ENCODE peak calls at places on chromosomes 5 and 9, in six cellular contexts. J is mucosa of descending colon, N is pancreas, W is psoas muscle, A is GM06990, Y is mammary epithelial cell. R is an unnamed sample. For H3K36me3, the result is how much of the 10 kb centered on the place peaks cover.

GRCh38 chr5:136130581-136130980 is 2.1 kb upstream of the SMAD5 start:
- DNase-seq in Y (no peak), J (no peak), W (no peak), A (no peak), N (no peak), R (no peak)

GRCh38 chr5:148860599-148860998 is 34.2 kb downstream of the ADRB2 start:
- DNase-seq in Y (peak), J (no peak), N (no peak), A (no peak), W (no peak), R (no peak)

GRCh38 chr5:180639743-180640300 is 9.6 kb downstream of the FLT4 start:
- DNase-seq in J (no peak), N (peak), W (peak), A (no peak), Y (no peak), R (no peak)

GRCh38 chr5:116507051-116507537 is 67.5 kb downstream of the SEMA6A start:
- DNase-seq in N (no peak), Y (no peak), J (no peak), W (no peak), A (no peak), R (no peak)

GRCh38 chr5:1768283-1769000 is 31.2 kb downstream of the MRPL36 start:
- DNase-seq in J (no peak), W (no peak), N (no peak), Y (no peak), A (no peak), R (no peak)

GRCh38 chr9:61671276-61671973 is 481.6 kb downstream of the SPATA31A7 start:
- DNase-seq in A (no peak), W (no peak), Y (no peak), J (no peak), N (no peak), R (peak)

GRCh38 chr9:84123648-84124406 is 143.2 kb downstream of the RMI1 start:
- DNase-seq in N (no peak), Y (no peak), W (no peak), J (no peak), A (no peak), R (no peak)

GRCh38 chr5:87127426-87127825 is 140.3 kb upstream of the RASA1 start:
- DNase-seq in N (no peak), A (no peak), W (no peak), Y (peak), J (no peak), R (no peak)

GRCh38 chr5:169889572-169889971 is 90.7 kb downstream of the INSYN2B start:
- DNase-seq in J (no peak), Y (no peak), A (no peak), W (no peak), N (no peak), R (no peak)

GRCh38 chr9:136079211-136079915 is 15.7 kb downstream of the NACC2 start:
- DNase-seq in W (no peak), A (peak), J (no peak), N (no peak), Y (no peak), R (no peak)

GRCh38 chr9:78030553-78031270 is 899 bp downstream of the GNAQ start:
- DNase-seq in N (peak), J (peak), W (peak), A (peak), Y (peak), R (peak)

GRCh38 chr5:133926960-133927615 is 41.3 kb downstream of the C5orf15 start:
- DNase-seq in A (no peak), J (no peak), W (no peak), N (peak), Y (no peak), R (no peak)

GRCh38 chr9:33151007-33151557 is 16.1 kb downstream of the B4GALT1 start:
- DNase-seq in N (peak), Y (peak), A (no peak), W (no peak), J (peak), R (peak)

GRCh38 chr9:3699868-3700267 is 174.1 kb upstream of the RFX3 start:
- DNase-seq in W (no peak), N (no peak), Y (no peak), J (no peak), A (no peak), R (no peak)

GRCh38 chr5:67636091-67636490 is 439.5 kb upstream of the CD180 start:
- DNase-seq in A (no peak), W (peak), J (no peak), Y (no peak), N (no peak), R (no peak)

GRCh38 chr5:134552301-134552700 is 26.8 kb downstream of the JADE2 start:
- DNase-seq in N (peak), Y (peak), W (peak), J (no peak), A (no peak), R (peak)

GRCh38 chr9:122402403-122403268 is 31.8 kb downstream of the PTGS1 start:
- DNase-seq in W (no peak), J (no peak), N (no peak), Y (peak), A (no peak), R (peak)

GRCh38 chr9:130301483-130302286 is 36.1 kb downstream of the HMCN2 start:
- DNase-seq in N (no peak), W (peak), A (no peak), Y (no peak), J (peak), R (no peak)

GRCh38 chr9:5336683-5337082 is 3.0 kb downstream of the RLN1 start:
- DNase-seq in Y (no peak), A (no peak), N (no peak), W (no peak), J (no peak), R (no peak)

GRCh38 chr9:83186354-83186753 is 123.4 kb upstream of the RASEF start:
- DNase-seq in N (no peak), Y (no peak), W (no peak), J (no peak), A (no peak), R (no peak)

GRCh38 chr5:154418344-154418820 is 27.4 kb upstream of the SAP30L start:
- DNase-seq in W (no peak), A (no peak), N (peak), J (no peak), Y (no peak), R (peak)

GRCh38 chr9:126696091-126696763 is 82.5 kb downstream of the LMX1B start:
- DNase-seq in J (no peak), A (no peak), W (no peak), Y (no peak), N (no peak), R (no peak)

GRCh38 chr5:131068893-131069643 is 96.0 kb downstream of the HINT1 start:
- DNase-seq in N (no peak), J (peak), Y (no peak), W (no peak), A (peak), R (no peak)

GRCh38 chr9:120571443-120572257 is 8.3 kb downstream of the CDK5RAP2 start:
- DNase-seq in A (no peak), Y (no peak), J (no peak), W (peak), N (peak), R (peak)

GRCh38 chr9:120578614-120579013 is 1.4 kb downstream of the CDK5RAP2 start:
- DNase-seq in N (no peak), Y (no peak), A (no peak), W (no peak), J (no peak), R (no peak)

GRCh38 chr9:120570296-120570695 is 9.7 kb downstream of the CDK5RAP2 start:
- DNase-seq in N (no peak), J (no peak), W (no peak), Y (no peak), A (no peak), R (no peak)

GRCh38 chr9:120579139-120579749 is 723 bp downstream of the CDK5RAP2 start:
- DNase-seq in W (no peak), A (no peak), J (no peak), N (no peak), Y (peak), R (no peak)

GRCh38 chr9:120574473-120574872 is 5.5 kb downstream of the CDK5RAP2 start:
- DNase-seq in N (no peak), Y (no peak), J (no peak), W (no peak), A (no peak), R (no peak)
- H3K36me3 ChIP-seq in N (under half), Y (under half), J (under half), W (under half), A (under half), R (under half)

GRCh38 chr5:16574789-16575785 is 41.7 kb downstream of the RETREG1 start:
- DNase-seq in J (no peak), A (no peak), Y (peak), N (no peak), W (peak), R (no peak)
- H3K36me3 ChIP-seq in J (under half), A (under half), Y (under half), N (under half), W (under half), R (under half)

GRCh38 chr5:141564216-141564692 is 54.5 kb downstream of the DIAPH1 start:
- DNase-seq in Y (peak), J (peak), N (peak), A (peak), W (no peak), R (peak)
- H3K36me3 ChIP-seq in Y (under half), J (under half), N (under half), A (under half), W (under half), R (half or more)

GRCh38 chr5:10396552-10396951 is 43.1 kb downstream of the MARCHF6 start:
- DNase-seq in N (no peak), W (no peak), A (no peak), J (no peak), Y (no peak), R (no peak)

GRCh38 chr5:10387690-10388089 is 34.2 kb downstream of the MARCHF6 start:
- DNase-seq in Y (peak), J (no peak), A (no peak), W (no peak), N (no peak), R (no peak)

GRCh38 chr5:10393491-10393890 is 40.0 kb downstream of the MARCHF6 start:
- DNase-seq in J (no peak), Y (no peak), A (no peak), N (no peak), W (no peak), R (no peak)

DNA sequence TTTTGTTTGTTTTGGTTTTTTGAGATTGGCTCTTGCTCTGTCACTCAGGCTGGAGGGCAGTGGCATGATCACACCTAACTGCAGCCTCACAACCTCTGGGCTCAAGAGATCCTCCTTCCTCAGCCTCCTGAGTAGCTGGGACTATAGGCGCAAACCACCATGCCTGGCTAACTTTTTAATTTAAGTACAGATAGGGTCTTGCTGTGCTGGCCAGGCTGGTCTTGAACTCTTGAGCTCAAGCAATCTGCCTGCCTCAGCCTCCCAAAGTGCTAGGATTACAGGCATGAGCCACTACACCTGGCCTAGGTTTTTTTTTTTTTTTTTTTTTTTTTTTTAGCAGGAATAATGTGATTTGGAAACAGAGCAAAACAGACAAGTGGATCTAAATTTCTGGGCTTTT is 37.6 kb downstream of the MARCHF6 start:
- DNase-seq in A (no peak), W (no peak), Y (no peak), N (no peak), J (no peak), R (no peak)
- H3K36me3 ChIP-seq in A (under half), W (under half), Y (under half), N (under half), J (under half), R (half or more)